ENCODE peak calls at places on chromosomes 16 and 17, in eight cellular contexts. R is activated CD4-positive, alpha-beta T cell treated with anti-CD3 and anti-CD28 coated beads for 1 hour; O is DMS53; K is COR-L47; S is RCC 7860; I is tibial artery; F is body of pancreas; J is uterus. L is an unnamed sample.
A peak's percentile ranks its signal among the peaks of the same experiment; 100 is the strongest.

GRCh38 chr16:66427871-66428681 is 981 bp downstream of the BEAN1 start:
- DNase-seq in O (no peak), K (no peak), I (no peak), F (no peak), J (no peak), R (no peak), S (no peak), L (no peak)

GRCh38 chr17:50055426-50056216 is at the start of gene ITGA3:
- DNase-seq in O (peak; percentile 98), K (peak; percentile 81), S (peak; percentile 90), J (peak; percentile 71), F (peak; percentile 79), R (peak; percentile 49), I (peak; percentile 94), L (no peak)

GRCh38 chr16:19700319-19700781 is 17.7 kb downstream of the KNOP1 start:
- DNase-seq in O (peak; percentile 80), R (no peak), K (peak; percentile 62), J (peak; percentile 65), F (no peak), S (peak; percentile 61), I (no peak), L (no peak)

GRCh38 chr16:8594149-8594666 is 3.9 kb upstream of the TMEM114 start:
- DNase-seq in F (no peak), K (no peak), I (no peak), J (no peak), S (no peak), O (no peak), R (no peak), L (no peak)

GRCh38 chr17:35708149-35708548 is 23.3 kb upstream of the RASL10B start:
- DNase-seq in S (no peak), J (no peak), K (no peak), O (no peak), I (no peak), R (no peak), F (no peak), L (no peak)

GRCh38 chr16:16083421-16084156 is 134.2 kb downstream of the ABCC1 start:
- DNase-seq in K (no peak), I (no peak), F (no peak), S (peak; percentile 58), J (no peak), R (no peak), O (peak; percentile 48), L (no peak)

GRCh38 chr16:61879-62281 is 8.3 kb downstream of the SNRNP25 start:
- DNase-seq in I (no peak), O (no peak), K (no peak), J (no peak), S (no peak), R (no peak), F (no peak), L (no peak)

GRCh38 chr17:8382880-8383142 is 182 bp downstream of the RPL26 start:
- DNase-seq in I (no peak), O (no peak), K (no peak), F (no peak), R (no peak), S (no peak), J (no peak), L (no peak)

GRCh38 chr17:33046361-33047255 is 55.0 kb downstream of the SPACA3 start:
- DNase-seq in I (no peak), F (no peak), K (no peak), R (no peak), O (no peak), S (no peak), J (no peak), L (no peak)

GRCh38 chr16:66212426-66212825 is 154.1 kb upstream of the CDH5 start:
- DNase-seq in I (no peak), J (no peak), F (no peak), K (no peak), O (no peak), S (no peak), R (no peak), L (no peak)

GRCh38 chr16:29860218-29860617 is 2.8 kb downstream of the CDIPT start:
- DNase-seq in I (no peak), F (no peak), O (no peak), K (no peak), R (no peak), S (no peak), J (no peak), L (no peak)

GRCh38 chr17:7001562-7001961 is 5.7 kb downstream of the ALOX12 start:
- DNase-seq in I (no peak), F (no peak), R (peak; percentile 13), S (no peak), J (no peak), O (peak; percentile 58), K (no peak), L (no peak)

GRCh38 chr16:30839523-30840227 is 52.7 kb upstream of the ZNF629 start:
- DNase-seq in R (no peak), F (no peak), K (peak; percentile 26), I (no peak), S (no peak), J (no peak), O (peak; percentile 11), L (no peak)

GRCh38 chr16:55817236-55817912 is 15.5 kb downstream of the CES1 start:
- DNase-seq in J (no peak), R (no peak), I (no peak), K (no peak), O (no peak), S (no peak), F (no peak), L (no peak)

GRCh38 chr16:10878644-10879498 is 1.9 kb downstream of the CIITA start:
- DNase-seq in R (no peak), I (peak; percentile 76), O (peak; percentile 35), F (peak; percentile 29), J (peak; percentile 30), K (no peak), S (peak; percentile 8), L (no peak)

GRCh38 chr17:46818319-46818928 is at the start of gene WNT3:
- DNase-seq in K (peak; percentile 37), S (no peak), F (no peak), J (no peak), O (peak; percentile 84), I (no peak), R (peak; percentile 41), L (no peak)

GRCh38 chr17:77535435-77535834 is 394.7 kb downstream of the SEC14L1 start:
- DNase-seq in I (peak; percentile 58), J (no peak), R (no peak), O (peak; percentile 39), F (no peak), K (no peak), S (no peak), L (no peak)

GRCh38 chr16:27127293-27127692 is 60.6 kb downstream of the C16orf82 start:
- DNase-seq in S (no peak), K (no peak), J (no peak), F (no peak), O (no peak), I (no peak), R (no peak), L (no peak)

GRCh38 chr17:57372156-57372555 is 115.8 kb downstream of the MSI2 start:
- DNase-seq in O (peak; percentile 40), K (no peak), S (peak; percentile 57), J (no peak), I (no peak), F (no peak), R (no peak), L (no peak)

GRCh38 chr17:79650861-79651260 is 40.0 kb upstream of the RBFOX3 start:
- DNase-seq in O (no peak), F (no peak), K (no peak), R (no peak), J (peak; percentile 14), S (no peak), I (peak; percentile 27), L (no peak)

GRCh38 chr16:88686439-88687253 is at the start of gene SNAI3:
- DNase-seq in R (peak; percentile 66), J (no peak), K (peak; percentile 82), F (peak; percentile 88), S (no peak), I (no peak), O (peak; percentile 92), L (no peak)

GRCh38 chr16:56277040-56277439 is 85.8 kb downstream of the GNAO1 start:
- DNase-seq in R (no peak), K (no peak), I (peak; percentile 53), F (no peak), J (no peak), O (no peak), S (no peak), L (no peak)

GRCh38 chr16:70470927-70471341 is 16.5 kb downstream of the FCSK start:
- DNase-seq in J (no peak), R (no peak), I (no peak), F (no peak), O (peak; percentile 38), S (no peak), K (peak; percentile 5), L (no peak)

GRCh38 chr17:9023389-9024210 is 2.3 kb downstream of the NTN1 start:
- DNase-seq in F (no peak), J (no peak), I (peak; percentile 77), K (no peak), R (no peak), S (no peak), O (no peak), L (no peak)

GRCh38 chr16:77574867-77575619 is 140.2 kb upstream of the ADAMTS18 start:
- DNase-seq in J (peak; percentile 24), R (no peak), F (no peak), S (no peak), I (no peak), K (no peak), O (no peak), L (no peak)

GRCh38 chr17:78629436-78629995 is 52.3 kb upstream of the DNAH17 start:
- DNase-seq in F (no peak), O (no peak), I (no peak), S (no peak), K (no peak), J (no peak), R (no peak), L (no peak)

GRCh38 chr17:77096570-77097214 is 44.1 kb upstream of the SEC14L1 start:
- DNase-seq in F (peak; percentile 47), S (peak; percentile 29), J (peak; percentile 78), R (no peak), O (peak; percentile 53), I (no peak), K (no peak), L (no peak)

GRCh38 chr17:48113201-48113676 is 5.7 kb downstream of the SNX11 start:
- DNase-seq in S (no peak), O (no peak), I (no peak), K (no peak), F (no peak), J (no peak), R (peak; percentile 35), L (peak; percentile 71)

L was measured in GM12878.